ENCODE peak calls at places on chromosomes 11 and 22, in nine cellular contexts. N, I, L, W, H, F, K, Y and X are unnamed samples.
A peak's percentile ranks its signal among the peaks of the same experiment; 100 is the strongest.

GRCh38 chr22:49717322-49717919 is 110.3 kb downstream of the BRD1 start:
- DNase-seq in I (no peak), F (no peak), H (no peak), N (no peak), Y (no peak), W (peak; percentile 34), K (no peak), L (no peak), X (no peak)

GRCh38 chr11:8408151-8408930 is 144.7 kb upstream of the LMO1 start:
- DNase-seq in K (no peak), H (no peak), F (no peak), N (no peak), Y (no peak), L (no peak), W (no peak), I (no peak), X (no peak)

GRCh38 chr22:22687638-22688500 is 43.5 kb downstream of the GGTLC2 start:
- DNase-seq in K (peak; percentile 61), W (no peak), H (no peak), I (no peak), Y (peak; percentile 78), L (no peak), F (no peak), N (peak; percentile 34), X (peak; percentile 61)

GRCh38 chr11:114566273-114566672 is 6.6 kb upstream of the NXPE1 start:
- DNase-seq in K (no peak), F (no peak), Y (no peak), H (no peak), N (no peak), L (no peak), I (no peak), W (no peak), X (no peak)

GRCh38 chr11:32310218-32310601 is 125.1 kb downstream of the WT1 start:
- DNase-seq in H (peak; percentile 39), L (no peak), N (no peak), F (no peak), I (no peak), W (no peak), Y (peak; percentile 89), K (no peak), X (peak; percentile 95)

GRCh38 chr11:89456681-89457080 is 34.5 kb downstream of the NOX4 start:
- DNase-seq in W (no peak), Y (no peak), K (no peak), I (no peak), H (no peak), N (no peak), F (no peak), L (no peak), X (no peak)

GRCh38 chr22:35839811-35840739 is 122.4 kb downstream of the APOL5 start:
- DNase-seq in I (peak; percentile 76), W (peak; percentile 68), H (peak; percentile 82), F (peak; percentile 86), Y (peak; percentile 89), L (peak; percentile 62), N (peak; percentile 86), K (peak; percentile 85), X (peak; percentile 89)

GRCh38 chr11:108698844-108699642 is 34.2 kb downstream of the DDX10 start:
- DNase-seq in W (no peak), H (no peak), I (no peak), L (no peak), F (no peak), K (no peak), Y (no peak), N (no peak), X (no peak)

GRCh38 chr22:50531546-50532352 is 1.9 kb upstream of the TYMP start:
- DNase-seq in L (no peak), F (peak; percentile 55), N (peak; percentile 84), W (peak; percentile 90), I (peak; percentile 96), K (peak; percentile 83), Y (no peak), H (peak; percentile 74), X (peak; percentile 80)

GRCh38 chr11:88098289-88098688 is 77.0 kb downstream of the RAB38 start:
- DNase-seq in N (no peak), Y (no peak), L (no peak), H (no peak), K (no peak), W (no peak), F (no peak), I (no peak), X (no peak)

GRCh38 chr11:75147875-75148263 is 3.0 kb upstream of the SLCO2B1 start:
- DNase-seq in W (no peak), K (no peak), H (no peak), L (no peak), N (peak; percentile 43), F (no peak), I (no peak), Y (no peak), X (no peak)

GRCh38 chr22:30054764-30055069 is 25.5 kb upstream of the HORMAD2 start:
- DNase-seq in L (no peak), W (no peak), I (no peak), N (no peak), K (no peak), H (no peak), Y (no peak), F (no peak), X (peak; percentile 72)

GRCh38 chr11:96869207-96869606 is 479.4 kb downstream of the JRKL start:
- DNase-seq in N (no peak), K (no peak), Y (no peak), F (no peak), L (no peak), I (no peak), W (no peak), H (no peak), X (no peak)

GRCh38 chr22:30047364-30047738 is 32.9 kb upstream of the HORMAD2 start:
- DNase-seq in F (no peak), I (no peak), W (no peak), L (no peak), K (no peak), N (no peak), Y (no peak), H (peak; percentile 36), X (peak; percentile 43)

GRCh38 chr22:49026476-49027121 is 801.1 kb downstream of the BRD1 start:
- DNase-seq in I (peak; percentile 42), L (peak; percentile 6), N (no peak), W (no peak), K (no peak), H (no peak), F (no peak), Y (peak; percentile 62), X (no peak)

GRCh38 chr11:112129656-112130055 is 34.2 kb downstream of the IL18 start:
- DNase-seq in H (no peak), F (no peak), W (no peak), K (no peak), Y (peak; percentile 18), L (no peak), I (no peak), N (no peak), X (no peak)

GRCh38 chr22:37905534-37906363 is at the start of gene MICALL1:
- DNase-seq in W (peak; percentile 64), H (peak; percentile 75), N (peak; percentile 85), I (peak; percentile 95), Y (peak; percentile 69), K (peak; percentile 85), F (peak; percentile 81), L (peak; percentile 51), X (peak; percentile 81)
- TF ChIP-seq POLR2A in W (no peak), H (peak; percentile 49), N (no peak), I (no peak), Y (no peak), K (peak; percentile 35), F (no peak), L (peak; percentile 28), X (peak; percentile 70)

DNA sequence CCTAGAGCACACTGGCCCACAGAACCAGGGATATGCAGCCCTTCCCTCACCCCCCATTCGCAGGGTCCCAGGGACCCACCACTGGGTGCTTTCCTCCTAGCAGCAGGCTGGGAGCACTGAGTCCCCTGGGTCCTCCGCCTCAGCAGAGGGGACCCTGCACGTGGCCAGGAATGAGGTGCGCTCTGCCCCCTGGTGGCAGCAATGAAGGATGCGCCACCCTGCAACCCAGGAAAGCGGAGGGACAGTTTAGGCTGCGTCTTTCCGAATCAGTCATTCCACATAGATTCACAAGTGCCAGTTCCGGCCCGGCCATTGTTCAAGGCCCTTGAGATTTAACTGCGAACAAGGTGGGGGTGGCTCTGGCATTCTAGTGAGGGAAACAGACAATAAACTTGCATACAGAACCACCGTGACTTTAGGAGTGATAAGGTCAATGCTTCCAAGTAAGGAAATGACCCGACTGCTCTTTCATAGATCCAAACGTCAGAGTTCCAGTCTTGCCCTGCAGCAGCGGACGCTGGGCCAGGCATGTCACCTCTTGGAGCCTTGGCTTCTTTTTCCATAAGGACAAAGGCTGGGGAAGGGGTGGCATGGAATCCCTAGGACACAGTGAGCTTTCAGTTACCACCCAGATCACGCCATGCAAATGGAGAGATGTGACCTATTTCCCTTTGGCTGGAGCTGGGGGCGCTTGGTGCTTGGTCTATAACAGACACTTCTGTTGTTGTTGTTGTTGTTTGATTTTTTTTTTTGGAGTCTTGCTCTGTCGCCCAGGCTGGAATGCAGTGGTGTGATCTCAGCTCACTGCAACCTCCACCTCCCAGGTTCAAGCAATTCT is 7.7 kb downstream of the RIN1 start:
- DNase-seq in H (peak; percentile 57), L (peak; percentile 78), I (peak; percentile 93), K (peak; percentile 74), N (peak; percentile 82), F (peak; percentile 84), W (peak; percentile 79), Y (peak; percentile 78), X (peak; percentile 67)
- H3K4me3 ChIP-seq in H (no peak overlapping the region), L (no peak overlapping the region), I (no peak overlapping the region), K (no peak overlapping the region), N (no peak overlapping the region), F (no peak overlapping the region), W (no peak overlapping the region), Y (no peak overlapping the region), X (no peak overlapping the region)

GRCh38 chr11:132205496-132205895 is 835.1 kb downstream of the NTM start:
- DNase-seq in H (no peak), F (no peak), L (no peak), W (no peak), N (no peak), K (no peak), I (no peak), Y (no peak), X (no peak)

GRCh38 chr11:132206993-132207392 is 836.6 kb downstream of the NTM start:
- DNase-seq in H (no peak), K (no peak), N (no peak), Y (no peak), L (no peak), I (no peak), W (no peak), F (no peak), X (no peak)

DNA sequence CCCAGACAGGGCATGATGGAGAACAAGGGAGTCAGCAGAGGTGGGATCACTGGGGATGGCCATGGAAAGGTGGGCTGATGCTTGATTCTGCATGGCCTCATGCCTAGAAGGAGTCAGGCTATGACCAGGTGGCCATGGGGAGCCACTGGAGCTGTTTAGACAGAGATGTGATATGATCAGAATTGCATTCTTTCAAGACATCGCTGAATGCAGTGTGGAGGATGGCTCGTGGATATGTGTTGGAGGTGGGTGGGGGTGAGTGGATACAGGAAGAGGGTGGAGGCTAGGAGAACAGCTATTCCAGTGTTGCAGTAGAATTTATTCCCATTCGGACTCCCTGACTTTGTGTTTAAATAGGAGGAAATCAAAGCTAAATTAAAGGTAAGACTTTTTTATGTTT is 841.1 kb downstream of the NTM start:
- DNase-seq in I (no peak), H (no peak), Y (no peak), K (no peak), W (no peak), F (no peak), L (no peak), N (no peak), X (no peak)
- TF ChIP-seq POLR2A in I (no peak), H (no peak), Y (no peak), K (no peak), W (no peak), F (no peak), L (no peak), N (no peak), X (no peak)

GRCh38 chr22:24694971-24695928 is 79.3 kb downstream of the PIWIL3 start:
- DNase-seq in L (no peak), F (no peak), Y (no peak), N (peak; percentile 48), H (no peak), K (no peak), W (no peak), I (no peak), X (no peak)
- H3K4me3 ChIP-seq in L (no peak overlapping the region), F (no peak overlapping the region), Y (no peak overlapping the region), N (no peak overlapping the region), H (no peak overlapping the region), K (no peak overlapping the region), W (no peak overlapping the region), I (no peak overlapping the region), X (no peak overlapping the region)